ENCODE peak calls at places on chromosomes 13 and 19, in ten cellular contexts. W is mesendoderm; Y is psoas muscle; J is tibial nerve; X is GM23338; Q is WERI-Rb-1; P is CD4-positive, CD25-positive, alpha-beta regulatory T cell; E is iPS DF 6.9; I is heart right ventricle; Z is breast epithelium. S is an unnamed sample. For H3K36me3, the result is how much of the 10 kb centered on the place peaks cover.

GRCh38 chr19:18529782-18530181 is 7.9 kb upstream of the ELL start:
- DNase-seq in J (no peak), E (no peak), Z (no peak), W (no peak), Q (peak), X (no peak), P (no peak), I (no peak), Y (no peak), S (no peak)

GRCh38 chr13:41649659-41650058 is 192.3 kb downstream of the RGCC start:
- DNase-seq in I (no peak), Q (no peak), E (no peak), Y (no peak), J (no peak), P (no peak), X (peak), Z (no peak), W (peak), S (no peak)

GRCh38 chr19:48415395-48415794 is 21.9 kb downstream of the GRIN2D start:
- DNase-seq in Q (peak), W (peak), J (peak), I (peak), P (peak), Z (no peak), Y (peak), X (peak), E (no peak), S (no peak)

GRCh38 chr19:45123440-45123850 is 30.5 kb downstream of the PPP1R37 start:
- DNase-seq in W (no peak), Q (peak), Y (no peak), P (no peak), X (no peak), I (no peak), Z (peak), J (no peak), E (no peak), S (peak)

GRCh38 chr13:51541809-51542258 is 42.4 kb upstream of the WDFY2 start:
- DNase-seq in X (no peak), I (no peak), Z (no peak), P (no peak), W (no peak), Y (no peak), J (no peak), E (no peak), Q (peak), S (no peak)

GRCh38 chr13:108154421-108154858 is 60.9 kb downstream of the LIG4 start:
- DNase-seq in I (no peak), X (no peak), W (peak), P (no peak), E (no peak), Q (no peak), Z (no peak), Y (no peak), J (no peak), S (no peak)

GRCh38 chr13:23586336-23586735 is 16.1 kb downstream of the TNFRSF19 start:
- DNase-seq in J (no peak), I (no peak), Z (no peak), E (no peak), X (no peak), Q (no peak), Y (no peak), P (no peak), W (no peak), S (no peak)

GRCh38 chr19:1173845-1174809 is at the start of gene SBNO2:
- DNase-seq in Q (peak), P (peak), W (peak), Z (peak), I (peak), X (peak), J (peak), E (peak), Y (peak), S (no peak)

GRCh38 chr13:66886248-66886647 is 343.9 kb downstream of the PCDH9 start:
- DNase-seq in E (no peak), J (no peak), Q (no peak), W (no peak), I (no peak), Y (no peak), P (no peak), Z (no peak), X (peak), S (no peak)

GRCh38 chr19:39208175-39208795 is 4.2 kb upstream of the SYCN start:
- DNase-seq in P (no peak), Z (no peak), E (no peak), I (no peak), J (no peak), Q (no peak), W (no peak), X (no peak), Y (no peak), S (no peak)

GRCh38 chr19:47719047-47719885 is 6.0 kb downstream of the EHD2 start:
- DNase-seq in J (peak), Z (peak), W (no peak), X (no peak), Y (peak), Q (peak), I (peak), P (no peak), E (no peak), S (no peak)

GRCh38 chr13:27211771-27212364 is 39.5 kb upstream of the RPL21 start:
- DNase-seq in Y (no peak), Z (no peak), P (no peak), J (no peak), E (no peak), X (no peak), Q (no peak), W (no peak), I (no peak), S (no peak)

GRCh38 chr19:7795555-7796161 is 32.6 kb downstream of the CLEC4M start:
- DNase-seq in X (no peak), Y (no peak), P (no peak), I (no peak), J (no peak), E (no peak), Z (no peak), W (no peak), Q (no peak), S (no peak)

GRCh38 chr13:21672811-21673591 is 2.1 kb downstream of the FGF9 start:
- DNase-seq in W (no peak), Z (no peak), P (peak), X (no peak), J (no peak), E (no peak), Y (no peak), Q (no peak), I (no peak), S (no peak)
- H3K4me3 ChIP-seq in W (no peak), Z (peak), P (peak), X (peak), J (peak), E (no peak), Y (peak), Q (peak), I (peak), S (peak)

GRCh38 chr13:76888421-76888820 is 2.2 kb upstream of the KCTD12 start:
- DNase-seq in Y (no peak), P (no peak), X (no peak), Q (no peak), Z (no peak), E (no peak), W (no peak), J (no peak), I (no peak), S (no peak)

GRCh38 chr13:76886292-76887061 is at the start of gene KCTD12:
- DNase-seq in X (peak), E (no peak), W (peak), J (peak), Z (peak), Q (peak), P (peak), Y (peak), I (peak), S (no peak)

GRCh38 chr13:76886005-76886291 is 257 bp downstream of the KCTD12 start:
- DNase-seq in Q (no peak), E (no peak), Y (peak), Z (no peak), I (no peak), W (no peak), P (no peak), J (no peak), X (no peak), S (no peak)

GRCh38 chr13:76885203-76886004 is 801 bp downstream of the KCTD12 start:
- DNase-seq in Y (peak), X (peak), W (peak), I (peak), E (no peak), Z (peak), P (peak), Q (peak), J (peak), S (no peak)

GRCh38 chr13:76887070-76887563 is 912 bp upstream of the KCTD12 start:
- DNase-seq in J (no peak), X (peak), I (peak), W (peak), P (no peak), E (no peak), Z (no peak), Q (no peak), Y (no peak), S (no peak)
- H3K36me3 ChIP-seq in J (under half), X (under half), I (under half), W (under half), P (under half), E (under half), Z (under half), Q (under half), Y (under half), S (under half)

GRCh38 chr13:46575321-46575721 is 22.4 kb downstream of the LRCH1 start:
- DNase-seq in E (no peak), I (no peak), Z (no peak), J (no peak), Q (no peak), W (no peak), X (no peak), Y (no peak), P (no peak), S (no peak)
- H3K27ac ChIP-seq in E (no peak), I (peak), Z (no peak), J (no peak), Q (peak), W (no peak), X (no peak), Y (no peak), P (no peak), S (no peak)

DNA sequence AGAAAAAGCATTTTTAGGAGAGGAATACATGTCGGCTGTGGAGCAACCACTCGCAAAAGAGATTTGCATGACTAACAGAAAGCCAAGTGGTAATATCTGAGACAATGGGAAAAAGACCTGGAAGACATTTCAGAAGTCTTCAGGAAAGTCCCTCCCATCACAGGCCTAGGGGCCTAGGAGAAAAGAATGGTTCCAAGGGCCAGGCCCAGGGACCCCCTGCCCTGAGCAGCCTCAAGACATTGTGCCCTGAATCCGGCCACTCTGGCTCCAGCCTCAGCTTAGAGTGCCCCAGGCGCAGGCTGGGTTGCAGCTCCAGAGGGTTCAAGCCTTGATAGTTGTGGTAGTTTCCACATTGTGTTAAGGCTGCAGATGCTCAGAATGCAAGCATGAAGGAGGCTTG is 9.4 kb downstream of the ZNF221 start:
- DNase-seq in Z (no peak), P (no peak), Q (no peak), E (no peak), X (no peak), I (no peak), W (no peak), Y (no peak), J (no peak), S (no peak)
- H3K4me3 ChIP-seq in Z (no peak), P (no peak), Q (no peak), E (no peak), X (no peak), I (no peak), W (no peak), Y (no peak), J (no peak), S (no peak)

GRCh38 chr13:48436661-48437242 is 23.8 kb upstream of the LPAR6 start:
- DNase-seq in Q (no peak), X (no peak), E (no peak), Z (no peak), W (no peak), I (no peak), Y (no peak), J (no peak), P (no peak), S (no peak)

GRCh38 chr13:48434203-48434602 is 21.3 kb upstream of the LPAR6 start:
- DNase-seq in E (no peak), I (no peak), P (no peak), Q (no peak), W (no peak), Z (no peak), J (no peak), X (no peak), Y (no peak), S (no peak)

GRCh38 chr13:48431987-48432615 is 19.2 kb upstream of the LPAR6 start:
- DNase-seq in J (no peak), Q (no peak), P (no peak), I (no peak), E (no peak), Z (no peak), X (no peak), Y (no peak), W (no peak), S (no peak)

GRCh38 chr13:48431431-48431830 is 18.5 kb upstream of the LPAR6 start:
- DNase-seq in Y (no peak), X (no peak), Z (no peak), E (no peak), I (no peak), Q (no peak), W (no peak), P (no peak), J (no peak), S (no peak)

GRCh38 chr13:48437381-48437780 is 24.5 kb upstream of the LPAR6 start:
- DNase-seq in Z (no peak), Y (peak), E (no peak), W (no peak), J (peak), I (peak), P (no peak), X (no peak), Q (no peak), S (no peak)
- H3K36me3 ChIP-seq in Z (under half), Y (under half), E (under half), W (under half), J (under half), I (under half), P (under half), X (under half), Q (under half), S (under half)

GRCh38 chr19:55684946-55685681 is 10.1 kb downstream of the EPN1 start:
- DNase-seq in Y (peak), X (no peak), P (no peak), I (no peak), Q (no peak), W (no peak), E (no peak), J (no peak), Z (no peak), S (no peak)
- H3K27ac ChIP-seq in Y (no peak), X (no peak), P (no peak), I (no peak), Q (no peak), W (no peak), E (no peak), J (no peak), Z (no peak), S (no peak)

GRCh38 chr19:4707322-4707721 is 16.3 kb downstream of the DPP9 start:
- DNase-seq in W (no peak), I (no peak), X (no peak), Z (no peak), Y (no peak), Q (no peak), E (no peak), J (no peak), P (no peak), S (no peak)

GRCh38 chr19:4709440-4710280 is 14.0 kb downstream of the DPP9 start:
- DNase-seq in Z (no peak), E (no peak), W (no peak), J (no peak), P (no peak), I (no peak), Q (no peak), Y (peak), X (no peak), S (no peak)

GRCh38 chr19:4710281-4710600 is 13.4 kb downstream of the DPP9 start:
- DNase-seq in P (no peak), J (no peak), I (no peak), Y (no peak), X (no peak), E (no peak), Z (no peak), Q (no peak), W (no peak), S (no peak)

GRCh38 chr19:4705413-4706131 is 18.1 kb downstream of the DPP9 start:
- DNase-seq in Z (no peak), J (no peak), Q (no peak), E (no peak), Y (no peak), I (no peak), X (no peak), W (no peak), P (no peak), S (no peak)

DNA sequence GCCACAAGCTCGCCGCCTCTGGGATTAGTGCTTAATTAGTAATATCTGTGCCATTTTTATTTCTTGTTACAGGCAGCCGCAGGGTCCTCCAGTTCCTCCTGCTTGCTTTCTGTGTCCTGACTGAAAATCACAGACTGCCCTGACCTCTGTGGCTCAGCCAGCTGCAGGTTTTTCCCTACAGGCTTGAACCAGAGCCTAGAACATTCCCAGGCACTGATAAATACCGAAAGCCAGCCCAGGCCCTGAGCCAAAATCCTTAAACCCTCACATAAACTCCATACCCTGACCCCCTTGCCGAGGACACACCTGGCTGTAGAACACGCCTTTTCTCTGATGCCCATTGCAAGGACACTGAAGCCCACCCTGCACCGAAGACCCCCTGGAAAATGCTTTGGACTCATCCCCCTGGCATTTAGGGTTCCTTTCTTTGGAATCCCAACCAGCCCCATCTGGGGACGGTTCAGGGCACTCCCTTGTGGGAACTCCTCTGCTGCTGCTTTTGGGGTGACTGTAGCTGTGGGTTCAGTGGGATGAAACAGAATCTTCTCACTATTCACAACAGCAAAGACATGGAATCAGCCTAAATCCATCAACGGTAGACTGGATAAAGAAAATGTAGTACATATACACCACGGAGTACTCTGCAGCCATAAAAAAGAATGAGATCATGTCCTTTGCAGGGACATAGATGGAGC is 15.5 kb downstream of the DPP9 start:
- DNase-seq in X (no peak), Q (no peak), E (no peak), Y (peak), P (no peak), I (peak), W (no peak), J (no peak), Z (no peak), S (no peak)
- H3K4me3 ChIP-seq in X (no peak), Q (no peak), E (no peak), Y (no peak), P (no peak), I (no peak), W (no peak), J (no peak), Z (no peak), S (no peak)

DNA sequence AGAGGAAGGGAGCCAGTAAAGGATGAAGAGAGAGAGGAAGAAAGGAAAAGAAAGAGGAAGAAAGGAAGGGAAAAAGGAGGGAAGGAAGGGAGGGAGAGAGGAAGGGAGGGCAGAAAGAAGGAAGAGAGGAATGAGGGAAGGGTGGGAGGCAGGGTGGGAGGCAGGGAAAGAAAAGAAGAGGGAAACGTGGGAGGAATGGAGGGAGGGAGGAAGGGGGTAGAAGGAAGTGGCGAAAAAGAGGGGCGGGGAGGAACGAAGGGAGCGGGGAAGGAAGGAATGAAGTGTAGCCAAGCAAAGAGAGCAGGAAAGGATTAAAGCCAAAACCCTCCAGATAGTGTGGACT is 53.1 kb downstream of the SOX1 start:
- DNase-seq in Z (no peak), Y (no peak), E (no peak), W (no peak), Q (peak), I (no peak), P (no peak), X (no peak), J (no peak), S (no peak)
- H3K36me3 ChIP-seq in Z (under half), Y (under half), E (under half), W (under half), Q (under half), I (under half), P (under half), X (under half), J (under half), S (under half)

GRCh38 chr19:29694669-29695627 is 20.1 kb downstream of the C19orf12 start:
- DNase-seq in I (peak), P (peak), E (peak), Y (peak), Z (peak), X (peak), W (peak), Q (peak), J (peak), S (no peak)
- H3K27ac ChIP-seq in I (no peak), P (no peak), E (no peak), Y (peak), Z (peak), X (no peak), W (no peak), Q (no peak), J (peak), S (no peak)

GRCh38 chr19:6744381-6745288 is 5.2 kb downstream of the TRIP10 start:
- DNase-seq in E (no peak), W (peak), X (no peak), Q (no peak), J (peak), I (peak), Z (peak), Y (peak), P (no peak), S (no peak)
- H3K4me3 ChIP-seq in E (no peak), W (no peak), X (no peak), Q (no peak), J (no peak), I (peak), Z (peak), Y (peak), P (no peak), S (peak)